ENCODE peak calls at places on chromosomes 4 and X, in eight cellular contexts. Q, Y, E, K, N, W, V and J are unnamed samples.

GRCh38 chrX:69128573-69128972 is 36.7 kb downstream of the PJA1 start:
- DNase-seq in V (no peak), E (no peak), Q (peak; percentile 50), K (peak; percentile 30), Y (no peak), W (peak; percentile 38), N (no peak), J (peak; percentile 12)

GRCh38 chr4:125985856-125986255 is 671.1 kb downstream of the FAT4 start:
- DNase-seq in Y (no peak), N (no peak), K (no peak), E (peak; percentile 15), Q (peak; percentile 88), V (no peak), W (no peak), J (no peak)

GRCh38 chr4:98150092-98150761 is 7.0 kb upstream of the STPG2 start:
- DNase-seq in W (no peak), K (no peak), E (peak; percentile 17), N (no peak), V (no peak), Q (no peak), Y (no peak), J (peak; percentile 33)

GRCh38 chrX:39898147-39898546 is 199.6 kb downstream of the BCOR start:
- DNase-seq in K (no peak), W (no peak), N (no peak), Y (no peak), Q (no peak), E (peak; percentile 28), V (no peak), J (no peak)

GRCh38 chrX:110409925-110410324 is 51.3 kb downstream of the RTL9 start:
- DNase-seq in K (no peak), E (peak; percentile 82), Q (no peak), Y (no peak), V (no peak), W (no peak), N (no peak), J (peak; percentile 43)

GRCh38 chr4:24857996-24858395 is 54.8 kb downstream of the CCDC149 start:
- DNase-seq in N (peak; percentile 16), W (no peak), Y (no peak), Q (no peak), K (no peak), V (no peak), E (peak; percentile 7), J (peak; percentile 75)

GRCh38 chr4:1008840-1009646 is 2.4 kb upstream of the FGFRL1 start:
- DNase-seq in W (peak; percentile 44), K (peak; percentile 49), V (peak; percentile 53), Q (peak; percentile 58), Y (peak; percentile 52), N (no peak), E (no peak), J (no peak)

GRCh38 chr4:69970071-69970470 is 4.5 kb upstream of the CSN2 start:
- DNase-seq in K (no peak), Y (no peak), E (no peak), V (no peak), Q (no peak), N (no peak), W (no peak), J (peak; percentile 16)

GRCh38 chr4:22514001-22514400 is 1.9 kb downstream of the ADGRA3 start:
- DNase-seq in Q (no peak), Y (no peak), E (no peak), W (no peak), K (no peak), V (no peak), N (no peak), J (peak; percentile 71)

GRCh38 chr4:16157609-16158503 is 68.4 kb downstream of the TAPT1 start:
- DNase-seq in W (no peak), E (no peak), Y (no peak), K (no peak), V (no peak), N (no peak), Q (peak; percentile 30), J (no peak)

GRCh38 chrX:68731254-68731653 is 83.8 kb downstream of the STARD8 start:
- DNase-seq in Q (no peak), N (no peak), E (no peak), V (no peak), W (no peak), Y (no peak), K (no peak), J (no peak)

GRCh38 chr4:156799121-156799589 is 172.4 kb downstream of the PDGFC start:
- DNase-seq in W (no peak), Y (no peak), V (no peak), N (no peak), Q (no peak), E (peak; percentile 79), K (no peak), J (no peak)

GRCh38 chrX:15563056-15563455 is 37.7 kb downstream of the ACE2 start:
- DNase-seq in Q (no peak), Y (no peak), V (peak; percentile 35), N (no peak), K (no peak), E (no peak), W (no peak), J (no peak)

GRCh38 chr4:3204021-3204431 is 44.9 kb upstream of the MSANTD1 start:
- DNase-seq in W (no peak), E (no peak), K (peak; percentile 37), Y (no peak), N (no peak), Q (no peak), V (peak; percentile 41), J (no peak)

GRCh38 chrX:38804481-38805293 is 3.4 kb downstream of the MID1IP1 start:
- DNase-seq in K (peak; percentile 52), N (peak; percentile 17), Y (peak; percentile 32), V (peak; percentile 23), E (no peak), Q (peak; percentile 7), W (peak; percentile 45), J (no peak)

GRCh38 chrX:81957900-81958545 is 756.1 kb downstream of the SH3BGRL start:
- DNase-seq in Q (peak; percentile 11), E (peak; percentile 4), Y (no peak), W (no peak), V (no peak), N (no peak), K (no peak), J (no peak)

GRCh38 chrX:88613338-88613737 is 133.7 kb upstream of the CPXCR1 start:
- DNase-seq in Y (no peak), V (no peak), K (no peak), E (no peak), N (no peak), W (no peak), Q (peak; percentile 64), J (no peak)

GRCh38 chr4:118033148-118034060 is 882 bp upstream of the NDST3 start:
- DNase-seq in N (peak; percentile 9), V (peak; percentile 69), Y (peak; percentile 33), K (peak; percentile 66), Q (peak; percentile 86), W (peak; percentile 16), E (peak; percentile 7), J (peak; percentile 72)

GRCh38 chr4:169664615-169665014 is 44.2 kb downstream of the CLCN3 start:
- DNase-seq in V (no peak), E (no peak), Y (no peak), W (no peak), Q (no peak), N (no peak), K (no peak), J (no peak)

GRCh38 chr4:128600410-128600809 is 209.1 kb upstream of the JADE1 start:
- DNase-seq in N (no peak), E (peak; percentile 56), W (peak; percentile 26), Y (no peak), Q (no peak), V (no peak), K (peak; percentile 37), J (peak; percentile 29)

GRCh38 chr4:128604840-128605239 is 204.7 kb upstream of the JADE1 start:
- DNase-seq in E (peak; percentile 96), Y (no peak), Q (no peak), V (no peak), K (no peak), N (no peak), W (no peak), J (no peak)

GRCh38 chr4:128601992-128602695 is 207.4 kb upstream of the JADE1 start:
- DNase-seq in Q (no peak), N (no peak), V (no peak), E (peak; percentile 15), Y (no peak), W (peak; percentile 23), K (no peak), J (peak; percentile 80)

GRCh38 chr4:128604204-128604603 is 205.3 kb upstream of the JADE1 start:
- DNase-seq in V (no peak), E (peak; percentile 8), W (no peak), Y (no peak), N (no peak), Q (no peak), K (no peak), J (no peak)

DNA sequence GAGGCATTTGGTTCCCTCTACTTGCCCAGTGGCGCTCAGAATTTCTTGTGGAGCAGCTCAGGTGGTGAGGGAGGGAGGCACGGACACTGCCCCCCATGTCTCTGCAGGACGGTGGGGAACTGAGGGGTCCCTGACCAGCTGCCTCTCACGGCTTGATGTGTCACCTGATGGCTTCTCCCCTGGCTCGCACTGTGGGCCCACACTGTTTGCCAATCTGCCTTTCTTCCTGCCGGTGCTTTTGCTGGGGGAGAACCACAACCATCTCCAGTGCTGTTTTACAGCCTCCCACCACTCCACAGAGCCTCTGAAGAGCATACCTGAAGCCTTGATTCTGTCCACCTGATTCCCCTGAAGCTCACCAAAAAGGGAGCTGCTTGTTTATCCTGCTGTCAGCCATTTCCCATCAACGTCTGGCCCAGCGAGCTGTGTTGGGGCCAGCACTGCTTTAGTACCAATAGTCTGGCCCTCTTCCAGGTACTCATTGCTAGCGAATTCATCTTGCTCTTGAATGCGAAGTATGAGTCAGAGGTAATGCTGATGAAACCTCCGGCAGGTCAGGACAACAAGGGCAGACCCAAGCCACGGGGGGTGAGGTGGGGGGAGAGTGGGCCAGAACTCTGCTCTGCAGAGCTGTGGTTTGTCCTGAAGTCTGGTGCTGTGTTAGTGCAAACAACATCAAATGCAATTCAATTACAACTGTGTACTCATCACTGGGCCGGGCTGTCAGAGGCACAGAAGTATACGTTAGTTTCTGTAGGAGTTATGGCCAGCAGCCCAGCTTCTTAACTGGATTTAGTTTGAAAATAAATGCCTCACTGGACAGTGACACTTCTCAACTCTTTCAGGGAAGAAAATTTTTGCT is 208.3 kb upstream of the JADE1 start:
- DNase-seq in V (peak; percentile 65), Y (peak; percentile 88), E (peak; percentile 97), K (peak; percentile 73), Q (no peak), W (peak; percentile 41), N (peak; percentile 33), J (peak; percentile 98)
- H3K4me3 ChIP-seq in V (no peak overlapping the region), Y (no peak overlapping the region), E (peak overlapping the region; percentile 5), K (peak overlapping the region; percentile 21), Q (no peak overlapping the region), W (no peak overlapping the region), N (peak overlapping the region; percentile 26), J (no peak overlapping the region)

GRCh38 chr4:109873791-109874514 is 26.0 kb downstream of the LRIT3 start:
- DNase-seq in N (no peak), Q (no peak), V (no peak), E (peak; percentile 75), W (no peak), Y (no peak), K (no peak), J (no peak)
- TF ChIP-seq CTCF in N (no peak), Q (peak; percentile 30), V (no peak), E (no peak), W (no peak), Y (no peak), K (no peak), J (no peak)

GRCh38 chrX:103175944-103176753 is 38.8 kb upstream of the BEX4 start:
- DNase-seq in E (peak; percentile 29), Y (peak; percentile 51), N (peak; percentile 7), W (peak; percentile 26), K (peak; percentile 72), V (peak; percentile 59), Q (peak; percentile 52), J (peak; percentile 49)
- H3K4me3 ChIP-seq in E (no peak overlapping the region), Y (no peak overlapping the region), N (no peak overlapping the region), W (no peak overlapping the region), K (no peak overlapping the region), V (no peak overlapping the region), Q (no peak overlapping the region), J (peak overlapping the region; percentile 17)

GRCh38 chrX:85544609-85545008 is 165.1 kb upstream of the POF1B start:
- DNase-seq in V (no peak), E (no peak), N (no peak), W (no peak), K (no peak), Y (no peak), Q (no peak), J (no peak)
- TF ChIP-seq CTCF in V (peak; percentile 33), E (no peak), N (peak; percentile 49), W (no peak), K (peak; percentile 26), Y (no peak), Q (no peak), J (peak; percentile 32)